ENCODE peak calls at places on chromosomes 12 and 14, in five cellular contexts. R is heart right ventricle, N is sigmoid colon, G is IMR-90, P is tibial artery. H is an unnamed sample.

GRCh38 chr14:101709962-101710891 is 51.3 kb upstream of the PPP2R5C start:
- DNase-seq in R (no peak), G (no peak), P (no peak), N (no peak), H (no peak)

GRCh38 chr12:94145231-94145979 is 3.0 kb upstream of the PLXNC1 start:
- DNase-seq in R (no peak), G (peak), N (no peak), P (no peak), H (peak)

GRCh38 chr12:87953257-87953860 is 75.8 kb downstream of the C12orf50 start:
- DNase-seq in N (no peak), R (no peak), P (no peak), G (peak), H (peak)

GRCh38 chr12:11787437-11787836 is 138.0 kb downstream of the ETV6 start:
- DNase-seq in P (no peak), G (no peak), N (no peak), R (no peak), H (no peak)

GRCh38 chr12:116143883-116144266 is 133.6 kb downstream of the MED13L start:
- DNase-seq in R (no peak), P (no peak), N (no peak), G (peak), H (peak)

GRCh38 chr12:48794870-48795269 is 6.0 kb upstream of the ADCY6 start:
- DNase-seq in N (no peak), P (no peak), R (no peak), G (peak), H (no peak)

GRCh38 chr14:86038401-86038985 is 508.5 kb downstream of the FLRT2 start:
- DNase-seq in P (no peak), G (peak), R (peak), N (no peak), H (peak)

GRCh38 chr14:100851946-100852620 is 26.2 kb downstream of the MEG3 start:
- DNase-seq in N (no peak), P (peak), R (no peak), G (no peak), H (no peak)

GRCh38 chr12:6367065-6367968 is 8.0 kb downstream of the SCNN1A start:
- DNase-seq in P (no peak), R (no peak), N (no peak), G (peak), H (peak)

GRCh38 chr12:98084950-98085349 is 430.4 kb upstream of the TMPO start:
- DNase-seq in G (no peak), P (no peak), R (no peak), N (no peak), H (no peak)

GRCh38 chr12:103561174-103561573 is 25.9 kb upstream of the STAB2 start:
- DNase-seq in P (no peak), G (no peak), R (no peak), N (no peak), H (peak)

GRCh38 chr14:99348816-99349609 is 77.0 kb upstream of the BCL11B start:
- DNase-seq in G (no peak), R (no peak), P (no peak), N (peak), H (no peak)

GRCh38 chr14:23252006-23252405 is 14.3 kb downstream of the RNF212B start:
- DNase-seq in G (no peak), N (no peak), R (no peak), P (no peak), H (no peak)

GRCh38 chr12:24012528-24012927 is 63.1 kb upstream of the SOX5 start:
- DNase-seq in G (peak), N (no peak), R (no peak), P (no peak), H (peak)

GRCh38 chr12:43100231-43100630 is 451.8 kb downstream of the ADAMTS20 start:
- DNase-seq in P (no peak), R (no peak), G (no peak), N (no peak), H (no peak)

GRCh38 chr12:94427520-94428381 is 31.9 kb downstream of the CEP83 start:
- DNase-seq in R (peak), P (no peak), G (peak), N (peak), H (peak)

GRCh38 chr12:122051231-122051876 is 27.2 kb upstream of the MLXIP start:
- DNase-seq in G (peak), R (peak), N (peak), P (peak), H (peak)

GRCh38 chr12:32444895-32445294 is 45.5 kb downstream of the FGD4 start:
- DNase-seq in G (peak), R (no peak), P (no peak), N (no peak), H (peak)

GRCh38 chr14:55562135-55562534 is 17.9 kb upstream of the KTN1 start:
- DNase-seq in N (no peak), G (no peak), R (no peak), P (no peak), H (no peak)

GRCh38 chr12:94618995-94619695 is 31.2 kb downstream of the TMCC3 start:
- DNase-seq in N (no peak), P (no peak), R (no peak), G (peak), H (peak)

GRCh38 chr14:52119030-52119429 is 50.2 kb upstream of the NID2 start:
- DNase-seq in R (no peak), P (no peak), N (no peak), G (no peak), H (no peak)

GRCh38 chr14:103707329-103708263 is 7.7 kb downstream of the XRCC3 start:
- DNase-seq in R (no peak), P (no peak), N (no peak), G (no peak), H (no peak)

GRCh38 chr12:66683073-66683472 is 4.2 kb upstream of the GRIP1 start:
- DNase-seq in P (no peak), G (no peak), N (no peak), R (no peak), H (no peak)

GRCh38 chr12:66676241-66676640 is 2.6 kb downstream of the GRIP1 start:
- DNase-seq in P (no peak), R (no peak), N (no peak), G (no peak), H (no peak)

GRCh38 chr12:66678640-66679268 is at the start of gene GRIP1:
- DNase-seq in N (no peak), R (no peak), P (no peak), G (no peak), H (no peak)

GRCh38 chr12:66683822-66684221 is 4.9 kb upstream of the GRIP1 start:
- DNase-seq in P (no peak), G (no peak), N (no peak), R (no peak), H (no peak)

DNA sequence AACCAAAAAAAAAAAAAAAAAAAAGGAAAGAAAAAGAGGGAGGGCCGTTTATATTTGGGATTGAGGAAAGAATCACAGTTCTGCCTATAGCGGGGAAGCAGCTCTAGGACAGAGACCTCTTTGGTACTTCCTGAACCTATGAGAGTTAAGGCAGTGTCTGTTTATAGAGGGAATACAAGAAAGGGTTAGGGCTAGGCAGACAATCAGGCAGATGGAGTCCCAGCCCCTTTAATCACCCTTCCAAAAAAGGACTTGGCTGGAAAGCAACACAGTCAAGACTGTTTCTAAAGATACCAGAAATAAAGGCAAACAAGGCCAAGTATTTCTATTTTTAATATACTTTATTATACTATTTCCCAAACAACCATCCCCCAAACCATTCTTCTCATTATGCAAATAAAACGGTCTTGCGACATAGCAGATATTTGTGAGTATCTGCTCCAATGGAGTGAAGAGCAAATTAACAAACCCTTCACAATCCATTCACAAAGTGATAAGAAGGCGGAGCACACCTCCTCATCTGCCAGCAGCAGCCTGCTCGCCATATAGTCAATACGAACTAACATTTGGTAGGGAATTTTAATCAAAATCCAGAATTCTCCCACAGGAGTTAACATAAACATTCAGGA is 679 bp upstream of the GRIP1 start:
- DNase-seq in R (no peak), N (no peak), P (no peak), G (no peak), H (no peak)
- H3K4me3 ChIP-seq in R (peak), N (peak), P (no peak), G (no peak), H (no peak)

DNA sequence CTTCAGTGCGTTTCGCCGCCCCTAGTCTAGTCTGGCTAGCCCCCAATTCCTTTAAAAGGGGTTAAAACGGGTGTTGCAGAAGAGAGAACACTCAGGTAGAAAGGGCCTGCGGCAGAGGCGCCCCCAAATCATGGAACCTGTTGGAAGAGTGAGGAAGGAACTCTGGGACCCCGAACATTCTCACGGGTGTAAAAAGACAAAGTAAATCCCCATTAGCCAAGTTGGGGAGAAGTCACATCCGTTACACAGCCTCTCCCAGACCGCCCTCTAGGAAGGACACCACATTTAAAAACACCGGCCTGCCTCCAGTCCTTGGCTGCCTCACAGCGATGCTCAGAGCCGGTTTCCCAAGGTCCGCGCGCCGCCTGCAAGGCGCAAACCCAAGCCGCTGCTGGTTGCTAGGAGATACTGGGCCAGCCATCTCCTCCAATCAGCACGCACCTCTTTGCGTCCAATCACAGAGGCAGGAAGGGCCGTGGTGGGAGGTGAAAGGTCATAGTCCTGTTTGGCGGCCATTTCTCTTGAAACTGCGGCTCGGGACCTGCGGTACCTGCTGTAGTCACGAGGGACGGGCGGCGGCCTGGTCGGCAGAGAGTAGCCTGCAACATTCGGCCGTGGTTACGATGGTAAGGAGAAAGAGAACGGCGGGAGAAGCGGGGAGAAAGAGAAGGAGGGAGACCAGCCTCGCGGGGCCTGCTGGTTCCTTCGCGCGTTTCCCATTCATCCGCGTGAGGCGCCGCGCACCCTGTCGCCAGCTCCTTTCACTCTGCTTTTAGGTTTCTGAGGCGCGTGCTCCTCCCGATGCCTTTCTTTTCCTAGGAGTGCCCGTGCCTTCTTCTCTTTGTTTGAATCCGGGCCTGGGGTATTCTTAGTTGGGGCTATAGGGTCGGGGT is at the start of gene SNRPF:
- DNase-seq in N (peak), G (peak), P (peak), R (peak), H (peak)
- TF ChIP-seq CTCF in N (no peak), G (no peak), P (no peak), R (peak), H (peak)

DNA sequence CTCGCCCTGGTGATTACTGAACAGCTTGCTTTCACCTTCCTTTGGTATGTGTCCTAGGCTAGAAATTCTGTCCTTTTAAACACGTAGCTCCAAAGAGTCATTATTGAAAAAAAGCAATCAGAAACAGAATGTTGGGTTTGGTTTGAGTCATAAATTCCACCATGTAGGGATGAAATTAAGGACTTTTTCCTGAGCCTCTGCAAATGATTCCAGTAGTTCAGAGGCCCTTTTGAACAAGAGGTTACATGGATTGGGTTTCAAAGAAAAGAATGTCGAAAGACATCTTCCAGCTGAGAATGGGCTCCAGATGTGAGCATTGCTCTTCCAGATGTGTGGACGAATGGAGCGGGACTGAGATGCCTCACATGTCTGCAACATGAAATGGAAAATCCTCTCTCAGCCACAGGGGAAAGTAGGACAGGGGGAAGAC is 23.5 kb upstream of the EMP1 start:
- DNase-seq in P (no peak), N (peak), R (peak), G (peak), H (peak)
- H3K4me3 ChIP-seq in P (no peak), N (no peak), R (no peak), G (no peak), H (no peak)

GRCh38 chr12:105083551-105084105 is 630 bp downstream of the ALDH1L2 start:
- DNase-seq in N (peak), P (peak), R (peak), G (peak), H (peak)
- TF ChIP-seq CTCF in N (no peak), P (peak), R (no peak), G (peak), H (peak)

GRCh38 chr12:25069221-25069620 is 120.3 kb upstream of the BCAT1 start:
- DNase-seq in P (no peak), N (no peak), G (peak), R (no peak), H (no peak)

GRCh38 chr12:25058619-25059018 is 109.7 kb upstream of the BCAT1 start:
- DNase-seq in R (no peak), P (no peak), N (no peak), G (no peak), H (no peak)

GRCh38 chr12:25065035-25065434 is 116.1 kb upstream of the BCAT1 start:
- DNase-seq in N (no peak), G (no peak), P (no peak), R (no peak), H (no peak)

GRCh38 chr12:25063873-25064598 is 115.1 kb upstream of the BCAT1 start:
- DNase-seq in R (no peak), G (no peak), P (no peak), N (no peak), H (no peak)
- H3K4me3 ChIP-seq in R (no peak), G (no peak), P (no peak), N (no peak), H (no peak)

GRCh38 chr12:26122681-26123481 is 2.0 kb downstream of the BHLHE41 start:
- DNase-seq in N (peak), R (peak), P (peak), G (peak), H (peak)
- TF ChIP-seq CTCF in N (peak), R (peak), P (no peak), G (peak), H (peak)

DNA sequence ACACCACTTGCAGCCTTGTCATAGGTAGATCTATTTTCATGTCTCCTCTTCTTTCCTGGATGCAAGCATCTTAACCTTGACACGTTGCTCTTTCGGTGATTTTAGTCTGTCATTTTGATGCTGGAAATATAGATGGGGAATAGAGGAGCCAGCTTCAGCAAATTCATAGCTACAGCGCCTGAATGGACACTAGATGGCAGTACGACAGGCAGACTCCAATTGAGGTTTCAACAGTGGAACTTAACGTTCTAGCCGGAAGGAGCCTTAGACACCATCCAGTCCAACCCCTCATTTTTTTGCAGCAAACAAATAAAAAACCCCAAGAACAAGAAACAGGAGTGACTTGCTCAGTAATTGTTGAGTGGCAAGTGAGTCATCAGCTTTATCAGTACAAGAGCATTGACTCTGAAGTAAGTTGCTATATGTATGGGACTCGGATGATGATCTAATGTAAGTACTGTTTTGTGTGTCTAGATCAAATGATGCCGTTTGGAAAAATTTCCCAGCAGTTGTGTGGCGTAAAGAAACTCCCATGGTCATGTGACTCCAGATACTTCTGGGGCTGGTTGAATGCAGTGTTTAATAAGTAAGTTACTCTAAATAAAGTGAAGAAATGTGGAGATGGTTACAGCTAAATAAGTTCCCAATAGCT is 9.0 kb downstream of the DMAC2L start:
- DNase-seq in N (peak), P (no peak), R (peak), G (peak), H (peak)
- H3K4me3 ChIP-seq in N (peak), P (peak), R (no peak), G (peak), H (peak)

DNA sequence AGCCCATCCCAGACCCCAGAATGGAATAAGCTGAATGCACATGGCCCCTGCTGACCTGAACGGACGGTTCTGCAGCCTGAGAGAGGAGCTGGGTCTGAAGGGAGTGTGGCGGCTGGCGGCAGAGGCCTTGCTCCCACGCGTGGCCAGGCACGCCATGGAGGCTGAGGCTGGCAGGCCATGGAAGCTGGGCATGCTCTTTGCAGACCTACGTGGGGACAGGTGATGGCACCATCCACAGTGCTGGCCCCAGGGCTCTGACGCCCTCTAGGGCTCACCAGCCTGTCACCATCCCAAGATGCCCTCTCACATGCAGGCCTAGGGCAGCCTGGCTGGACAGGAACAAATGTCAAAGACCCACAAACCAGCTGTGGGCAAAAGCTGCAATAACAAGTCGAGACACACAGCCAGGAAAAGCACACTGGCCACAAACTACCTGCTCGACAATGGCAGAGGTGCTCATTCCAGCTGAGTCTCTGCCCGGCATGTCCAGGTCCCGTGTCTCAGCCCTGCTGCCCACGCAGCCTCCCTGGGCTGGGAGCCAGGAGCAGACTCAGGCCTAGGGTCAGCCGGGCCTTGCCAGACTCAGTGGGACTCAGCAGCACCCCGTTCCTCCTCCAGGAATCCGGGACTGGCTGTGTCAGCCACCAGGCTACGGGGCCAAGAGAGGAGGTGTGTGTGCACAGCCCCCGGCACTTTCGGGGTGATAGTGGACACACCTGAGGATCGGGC is 19.7 kb downstream of the BTBD6 start:
- DNase-seq in R (no peak), P (no peak), G (no peak), N (no peak), H (no peak)
- TF ChIP-seq CTCF in R (peak), P (no peak), G (no peak), N (no peak), H (no peak)